ENCODE peak calls at places on chromosomes 12 and 14, in four cellular contexts. B is uterus, J is lower lobe of right lung, Q is psoas muscle. T is an unnamed sample.

GRCh38 chr14:100132161-100132902 is 27.1 kb downstream of the DEGS2 start:
- DNase-seq in B (peak; percentile 75), J (no peak), Q (peak; percentile 71), T (peak; percentile 84)

GRCh38 chr14:22268875-22269274 is 320.1 kb downstream of the DAD1 start:
- DNase-seq in B (no peak), J (no peak), Q (no peak), T (no peak)

GRCh38 chr12:77372026-77372425 is 306.7 kb upstream of the E2F7 start:
- DNase-seq in B (no peak), J (no peak), Q (no peak), T (no peak)

GRCh38 chr14:104681689-104682074 is 7.7 kb upstream of the INF2 start:
- DNase-seq in B (peak; percentile 85), J (peak; percentile 87), Q (peak; percentile 87), T (peak; percentile 94)

GRCh38 chr12:99444859-99445316 is 202.7 kb upstream of the GARIN6 start:
- DNase-seq in B (no peak), J (no peak), Q (no peak), T (no peak)

GRCh38 chr14:69716483-69717187 is 50.3 kb upstream of the SRSF5 start:
- DNase-seq in B (no peak), J (no peak), Q (no peak), T (peak; percentile 58)

GRCh38 chr14:68440776-68441175 is 352.1 kb downstream of the ZFP36L1 start:
- DNase-seq in B (no peak), J (no peak), Q (no peak), T (no peak)

GRCh38 chr14:33509927-33510535 is 440.8 kb downstream of the EGLN3 start:
- DNase-seq in B (peak; percentile 18), J (no peak), Q (no peak), T (no peak)

GRCh38 chr12:52809166-52809565 is 4.8 kb downstream of the KRT4 start:
- DNase-seq in B (no peak), J (no peak), Q (no peak), T (no peak)

GRCh38 chr12:44015333-44015941 is 179.6 kb downstream of the TMEM117 start:
- DNase-seq in B (no peak), J (no peak), Q (no peak), T (no peak)

GRCh38 chr12:10363665-10363921 is 26.2 kb downstream of the KLRK1 start:
- DNase-seq in B (no peak), J (no peak), Q (no peak), T (no peak)

GRCh38 chr14:106803379-106803778 is 1277.0 kb downstream of the TMEM121 start:
- DNase-seq in B (no peak), J (no peak), Q (no peak), T (no peak)

GRCh38 chr12:71840226-71840847 is 778 bp downstream of the TBC1D15 start:
- DNase-seq in B (no peak), J (no peak), Q (no peak), T (no peak)

GRCh38 chr12:127178039-127178438 is 1088.9 kb upstream of the TMEM132C start:
- DNase-seq in B (no peak), J (no peak), Q (no peak), T (no peak)

GRCh38 chr14:92122351-92122677 is 545 bp downstream of the CPSF2 start:
- DNase-seq in B (no peak), J (no peak), Q (no peak), T (no peak)

GRCh38 chr12:3777206-3777809 is 24.4 kb upstream of the CRACR2A start:
- DNase-seq in B (no peak), J (no peak), Q (no peak), T (no peak)

GRCh38 chr12:16120027-16120426 is 157.5 kb downstream of the SLC15A5 start:
- DNase-seq in B (no peak), J (no peak), Q (no peak), T (no peak)

GRCh38 chr14:72128629-72129028 is 196.4 kb downstream of the RGS6 start:
- DNase-seq in B (no peak), J (no peak), Q (no peak), T (no peak)

GRCh38 chr12:110337912-110338710 is 57.1 kb downstream of the ATP2A2 start:
- DNase-seq in B (no peak), J (no peak), Q (no peak), T (no peak)

GRCh38 chr12:67942704-67943103 is 46.5 kb upstream of the IFNG-AS1 start:
- DNase-seq in B (no peak), J (no peak), Q (no peak), T (no peak)

GRCh38 chr14:65850429-65851145 is 438.1 kb downstream of the FUT8 start:
- DNase-seq in B (no peak), J (no peak), Q (no peak), T (no peak)

GRCh38 chr12:76275511-76276093 is 72.6 kb downstream of the BBS10 start:
- DNase-seq in B (no peak), J (no peak), Q (no peak), T (no peak)

GRCh38 chr14:84029246-84029645 is 1500.7 kb upstream of the FLRT2 start:
- DNase-seq in B (no peak), J (no peak), Q (no peak), T (no peak)

GRCh38 chr12:100643246-100643645 is 69.8 kb downstream of the GAS2L3 start:
- DNase-seq in B (no peak), J (peak; percentile 65), Q (no peak), T (no peak)

GRCh38 chr14:44798386-44799242 is 163.1 kb downstream of the KLHL28 start:
- DNase-seq in B (no peak), J (no peak), Q (no peak), T (peak; percentile 53)

GRCh38 chr12:65891219-65891618 is 66.9 kb downstream of the HMGA2 start:
- DNase-seq in B (no peak), J (no peak), Q (no peak), T (no peak)
- H3K27ac ChIP-seq in B (no peak overlapping the region), J (no peak overlapping the region), Q (no peak overlapping the region), T (no peak overlapping the region)

GRCh38 chr14:74574092-74574438 is 38.0 kb downstream of the LTBP2 start:
- DNase-seq in B (no peak), J (peak; percentile 2), Q (no peak), T (no peak)

GRCh38 chr14:74574706-74575105 is 37.3 kb downstream of the LTBP2 start:
- DNase-seq in B (no peak), J (no peak), Q (no peak), T (no peak)

GRCh38 chr14:74572829-74573360 is 39.1 kb downstream of the LTBP2 start:
- DNase-seq in B (no peak), J (no peak), Q (no peak), T (peak; percentile 47)

GRCh38 chr14:74571901-74572828 is 39.9 kb downstream of the LTBP2 start:
- DNase-seq in B (peak; percentile 55), J (no peak), Q (peak; percentile 51), T (peak; percentile 74)

GRCh38 chr14:74573421-74574091 is 38.5 kb downstream of the LTBP2 start:
- DNase-seq in B (no peak), J (peak; percentile 12), Q (no peak), T (peak; percentile 24)
- H3K4me1 ChIP-seq in B (no peaks in the 10 kb centered on the region), J (peaks cover 62% of the 10 kb centered on the region), Q (peaks cover 6% of the 10 kb centered on the region), T (peaks cover 9% of the 10 kb centered on the region)

GRCh38 chr12:5318874-5319273 is 113.0 kb upstream of the NTF3 start:
- DNase-seq in B (no peak), J (no peak), Q (no peak), T (no peak)
- H3K9me3 ChIP-seq in B (no peaks in the 10 kb centered on the region), J (peaks cover 5% of the 10 kb centered on the region), Q (no peaks in the 10 kb centered on the region), T (no peaks in the 10 kb centered on the region)

GRCh38 chr12:124514996-124515932 is 52.1 kb downstream of the NCOR2 start:
- DNase-seq in B (no peak), J (no peak), Q (no peak), T (no peak)
- H3K27ac ChIP-seq in B (peak overlapping the region; percentile 97), J (peak overlapping the region; percentile 18), Q (peak overlapping the region; percentile 97), T (no peak overlapping the region)

GRCh38 chr12:62865860-62866407 is 69.0 kb downstream of the PPM1H start:
- DNase-seq in B (no peak), J (no peak), Q (no peak), T (no peak)
- H3K4me1 ChIP-seq in B (no peaks in the 10 kb centered on the region), J (peaks cover 17% of the 10 kb centered on the region), Q (peaks cover 6% of the 10 kb centered on the region), T (peaks cover 11% of the 10 kb centered on the region)

GRCh38 chr12:132292328-132293319 is 36.8 kb downstream of the GALNT9 start:
- DNase-seq in B (no peak), J (peak; percentile 25), Q (peak; percentile 13), T (no peak)
- H3K9me3 ChIP-seq in B (no peaks in the 10 kb centered on the region), J (no peaks in the 10 kb centered on the region), Q (no peaks in the 10 kb centered on the region), T (no peaks in the 10 kb centered on the region)